ENCODE peak calls at places on chromosome 5, in seven cellular contexts. One of them, this sample, is unnamed.

GRCh38 chr5:168055982-168056381 is 235.5 kb upstream of the WWC1 start:
- DNase-seq in heart right ventricle: no peak
- DNase-seq in fibroblast of lung: no peak
- DNase-seq in effector memory CD4-positive, alpha-beta T cell: no peak
- DNase-seq in prostate gland: no peak
- DNase-seq in substantia nigra: no peak
- DNase-seq in CD8-positive, alpha-beta T cell: no peak
- DNase-seq in this sample: no peak

GRCh38 chr5:53002491-53002890 is 13.3 kb downstream of the ITGA2 start:
- DNase-seq in heart right ventricle: no peak
- DNase-seq in fibroblast of lung: no peak
- DNase-seq in effector memory CD4-positive, alpha-beta T cell: no peak
- DNase-seq in prostate gland: no peak
- DNase-seq in substantia nigra: no peak
- DNase-seq in CD8-positive, alpha-beta T cell: no peak
- DNase-seq in this sample: no peak

GRCh38 chr5:73515232-73515631 is 17.0 kb downstream of the BTF3 start:
- DNase-seq in heart right ventricle: no peak
- DNase-seq in fibroblast of lung: no peak
- DNase-seq in effector memory CD4-positive, alpha-beta T cell: no peak
- DNase-seq in prostate gland: peak
- DNase-seq in substantia nigra: no peak
- DNase-seq in CD8-positive, alpha-beta T cell: no peak
- DNase-seq in this sample: no peak

GRCh38 chr5:131928957-131929356 is 16.5 kb downstream of the MEIKIN start:
- DNase-seq in heart right ventricle: no peak
- DNase-seq in fibroblast of lung: no peak
- DNase-seq in effector memory CD4-positive, alpha-beta T cell: no peak
- DNase-seq in prostate gland: no peak
- DNase-seq in substantia nigra: no peak
- DNase-seq in CD8-positive, alpha-beta T cell: no peak
- DNase-seq in this sample: no peak

GRCh38 chr5:168076561-168076991 is 214.9 kb upstream of the WWC1 start:
- DNase-seq in heart right ventricle: peak
- DNase-seq in fibroblast of lung: peak
- DNase-seq in effector memory CD4-positive, alpha-beta T cell: no peak
- DNase-seq in prostate gland: peak
- DNase-seq in substantia nigra: no peak
- DNase-seq in CD8-positive, alpha-beta T cell: no peak
- DNase-seq in this sample: peak

GRCh38 chr5:142356716-142357468 is 32.1 kb upstream of the SPRY4 start:
- DNase-seq in heart right ventricle: peak
- DNase-seq in fibroblast of lung: peak
- DNase-seq in effector memory CD4-positive, alpha-beta T cell: peak
- DNase-seq in prostate gland: peak
- DNase-seq in substantia nigra: peak
- DNase-seq in CD8-positive, alpha-beta T cell: peak
- DNase-seq in this sample: peak

GRCh38 chr5:44536650-44537260 is 147.5 kb upstream of the FGF10 start:
- DNase-seq in heart right ventricle: no peak
- DNase-seq in fibroblast of lung: peak
- DNase-seq in effector memory CD4-positive, alpha-beta T cell: no peak
- DNase-seq in prostate gland: no peak
- DNase-seq in substantia nigra: no peak
- DNase-seq in CD8-positive, alpha-beta T cell: no peak
- DNase-seq in this sample: no peak

GRCh38 chr5:177133119-177133844 is at the start of gene NSD1:
- DNase-seq in heart right ventricle: peak
- DNase-seq in fibroblast of lung: peak
- DNase-seq in effector memory CD4-positive, alpha-beta T cell: peak
- DNase-seq in prostate gland: peak
- DNase-seq in substantia nigra: peak
- DNase-seq in CD8-positive, alpha-beta T cell: peak
- DNase-seq in this sample: peak

GRCh38 chr5:14893351-14893750 is 21.8 kb upstream of the ANKH start:
- DNase-seq in heart right ventricle: no peak
- DNase-seq in fibroblast of lung: no peak
- DNase-seq in effector memory CD4-positive, alpha-beta T cell: no peak
- DNase-seq in prostate gland: no peak
- DNase-seq in substantia nigra: no peak
- DNase-seq in CD8-positive, alpha-beta T cell: no peak
- DNase-seq in this sample: no peak

GRCh38 chr5:30405821-30406220 is 787.7 kb upstream of the CDH6 start:
- DNase-seq in heart right ventricle: no peak
- DNase-seq in fibroblast of lung: no peak
- DNase-seq in effector memory CD4-positive, alpha-beta T cell: no peak
- DNase-seq in prostate gland: no peak
- DNase-seq in substantia nigra: no peak
- DNase-seq in CD8-positive, alpha-beta T cell: no peak
- DNase-seq in this sample: no peak

DNA sequence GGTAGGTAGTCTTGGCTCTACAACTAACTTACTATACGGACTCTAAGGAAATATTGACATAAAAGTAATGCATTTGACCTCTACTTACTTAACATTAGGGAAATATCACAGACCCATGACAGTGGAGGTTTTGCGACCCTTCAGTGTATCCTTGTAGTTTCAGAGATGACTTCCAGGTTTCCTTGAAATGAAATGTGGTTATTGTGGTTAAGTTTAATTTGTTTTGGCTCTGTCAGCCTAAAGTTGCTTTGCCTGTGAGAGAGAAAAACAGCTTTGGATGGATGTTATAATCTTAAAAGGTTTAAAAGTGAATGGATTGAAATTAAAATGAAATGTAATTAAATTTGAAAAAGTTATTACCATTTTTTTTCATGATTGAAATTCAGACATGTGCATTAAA is 42.9 kb downstream of the LRRTM2 start:
- DNase-seq in heart right ventricle: no peak
- DNase-seq in fibroblast of lung: peak
- DNase-seq in effector memory CD4-positive, alpha-beta T cell: no peak
- DNase-seq in prostate gland: no peak
- DNase-seq in substantia nigra: no peak
- DNase-seq in CD8-positive, alpha-beta T cell: no peak
- DNase-seq in this sample: no peak
- H3K27ac ChIP-seq in heart right ventricle: no peak
- H3K27ac ChIP-seq in fibroblast of lung: no peak
- H3K27ac ChIP-seq in effector memory CD4-positive, alpha-beta T cell: no peak
- H3K27ac ChIP-seq in prostate gland: no peak
- H3K27ac ChIP-seq in substantia nigra: no peak
- H3K27ac ChIP-seq in CD8-positive, alpha-beta T cell: no peak
- H3K27ac ChIP-seq in this sample: no peak

GRCh38 chr5:144712090-144712489 is 541.4 kb downstream of the KCTD16 start:
- DNase-seq in heart right ventricle: no peak
- DNase-seq in fibroblast of lung: no peak
- DNase-seq in effector memory CD4-positive, alpha-beta T cell: no peak
- DNase-seq in prostate gland: no peak
- DNase-seq in substantia nigra: no peak
- DNase-seq in CD8-positive, alpha-beta T cell: no peak
- DNase-seq in this sample: no peak
- H3K27ac ChIP-seq in heart right ventricle: no peak
- H3K27ac ChIP-seq in fibroblast of lung: no peak
- H3K27ac ChIP-seq in effector memory CD4-positive, alpha-beta T cell: no peak
- H3K27ac ChIP-seq in prostate gland: no peak
- H3K27ac ChIP-seq in substantia nigra: no peak
- H3K27ac ChIP-seq in CD8-positive, alpha-beta T cell: no peak
- H3K27ac ChIP-seq in this sample: no peak

GRCh38 chr5:161189452-161189851 is 337.4 kb upstream of the ATP10B start:
- DNase-seq in heart right ventricle: no peak
- DNase-seq in fibroblast of lung: no peak
- DNase-seq in effector memory CD4-positive, alpha-beta T cell: no peak
- DNase-seq in prostate gland: no peak
- DNase-seq in substantia nigra: no peak
- DNase-seq in CD8-positive, alpha-beta T cell: no peak
- DNase-seq in this sample: no peak
- H3K27ac ChIP-seq in heart right ventricle: no peak
- H3K27ac ChIP-seq in fibroblast of lung: no peak
- H3K27ac ChIP-seq in effector memory CD4-positive, alpha-beta T cell: no peak
- H3K27ac ChIP-seq in prostate gland: no peak
- H3K27ac ChIP-seq in substantia nigra: no peak
- H3K27ac ChIP-seq in CD8-positive, alpha-beta T cell: no peak
- H3K27ac ChIP-seq in this sample: no peak

GRCh38 chr5:54514269-54514668 is 3.3 kb upstream of the SNX18 start:
- DNase-seq in heart right ventricle: no peak
- DNase-seq in fibroblast of lung: no peak
- DNase-seq in effector memory CD4-positive, alpha-beta T cell: no peak
- DNase-seq in prostate gland: no peak
- DNase-seq in substantia nigra: no peak
- DNase-seq in CD8-positive, alpha-beta T cell: no peak
- DNase-seq in this sample: no peak
- H3K27ac ChIP-seq in heart right ventricle: no peak
- H3K27ac ChIP-seq in fibroblast of lung: no peak
- H3K27ac ChIP-seq in effector memory CD4-positive, alpha-beta T cell: no peak
- H3K27ac ChIP-seq in prostate gland: no peak
- H3K27ac ChIP-seq in substantia nigra: no peak
- H3K27ac ChIP-seq in CD8-positive, alpha-beta T cell: no peak
- H3K27ac ChIP-seq in this sample: no peak

GRCh38 chr5:68249520-68249919 is 34.0 kb downstream of the PIK3R1 start:
- DNase-seq in heart right ventricle: no peak
- DNase-seq in fibroblast of lung: no peak
- DNase-seq in effector memory CD4-positive, alpha-beta T cell: no peak
- DNase-seq in prostate gland: no peak
- DNase-seq in substantia nigra: no peak
- DNase-seq in CD8-positive, alpha-beta T cell: no peak
- DNase-seq in this sample: no peak

GRCh38 chr5:68248896-68249295 is 33.3 kb downstream of the PIK3R1 start:
- DNase-seq in heart right ventricle: no peak
- DNase-seq in fibroblast of lung: no peak
- DNase-seq in effector memory CD4-positive, alpha-beta T cell: no peak
- DNase-seq in prostate gland: no peak
- DNase-seq in substantia nigra: no peak
- DNase-seq in CD8-positive, alpha-beta T cell: no peak
- DNase-seq in this sample: no peak

GRCh38 chr5:68251386-68251785 is 35.8 kb downstream of the PIK3R1 start:
- DNase-seq in heart right ventricle: no peak
- DNase-seq in fibroblast of lung: no peak
- DNase-seq in effector memory CD4-positive, alpha-beta T cell: peak
- DNase-seq in prostate gland: no peak
- DNase-seq in substantia nigra: no peak
- DNase-seq in CD8-positive, alpha-beta T cell: peak
- DNase-seq in this sample: no peak

GRCh38 chr5:68251804-68252648 is 36.5 kb downstream of the PIK3R1 start:
- DNase-seq in heart right ventricle: no peak
- DNase-seq in fibroblast of lung: peak
- DNase-seq in effector memory CD4-positive, alpha-beta T cell: no peak
- DNase-seq in prostate gland: peak
- DNase-seq in substantia nigra: no peak
- DNase-seq in CD8-positive, alpha-beta T cell: no peak
- DNase-seq in this sample: peak

DNA sequence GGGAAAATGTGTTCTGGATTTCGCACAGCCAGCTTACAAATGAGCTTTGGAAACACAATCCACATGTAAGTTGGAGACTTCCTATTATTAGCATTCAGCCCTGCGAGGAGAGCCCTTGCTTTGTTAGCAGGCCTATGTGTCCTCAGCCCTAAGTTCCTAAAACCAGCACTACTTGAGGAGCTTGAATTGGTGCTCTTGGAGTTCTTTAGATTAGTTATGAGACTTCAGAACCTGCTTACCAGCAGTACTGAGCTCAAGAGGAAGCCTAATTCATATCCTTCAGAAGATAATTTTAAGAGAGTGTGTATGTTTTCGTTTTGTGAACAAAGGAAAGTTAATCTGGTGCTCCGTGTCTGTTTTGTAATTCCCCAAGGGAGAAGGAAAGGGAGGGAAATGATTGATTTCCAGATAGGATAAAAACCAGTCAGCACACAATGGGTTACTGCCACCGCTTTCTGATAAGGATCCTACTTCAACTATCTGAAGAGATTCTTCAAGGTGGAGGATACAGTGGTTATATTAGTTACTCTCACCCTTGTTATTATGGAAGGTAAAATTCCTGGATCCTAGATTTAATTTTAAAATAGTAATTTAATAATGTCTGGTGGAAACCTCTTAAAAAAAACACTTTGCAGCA is 35.2 kb downstream of the PIK3R1 start:
- DNase-seq in heart right ventricle: no peak
- DNase-seq in fibroblast of lung: no peak
- DNase-seq in effector memory CD4-positive, alpha-beta T cell: no peak
- DNase-seq in prostate gland: no peak
- DNase-seq in substantia nigra: no peak
- DNase-seq in CD8-positive, alpha-beta T cell: no peak
- DNase-seq in this sample: no peak
- H3K27ac ChIP-seq in heart right ventricle: peak
- H3K27ac ChIP-seq in fibroblast of lung: peak
- H3K27ac ChIP-seq in effector memory CD4-positive, alpha-beta T cell: peak
- H3K27ac ChIP-seq in prostate gland: peak
- H3K27ac ChIP-seq in substantia nigra: peak
- H3K27ac ChIP-seq in CD8-positive, alpha-beta T cell: peak
- H3K27ac ChIP-seq in this sample: no peak